ENCODE peak calls at places on chromosomes 16 and 17, in nine cellular contexts. C is WTC11; N is activated effector memory CD4-positive, alpha-beta T cell treated with anti-CD3 and anti-CD28 coated beads, Interleukin-2, amount 50 U/mL, for 16 hours; X is NAMALWA; G is GOT3; A is NCI-H460; E is foreskin melanocyte; B is stimulated activated CD4-positive, alpha-beta T cell treated with anti-CD3 and anti-CD28 coated beads, Interleukin-2, amount 100 ng/mL, for 24 hours; V is T-helper 17 cell. Z is an unnamed sample.

GRCh38 chr16:55944377-55944802 is 69.2 kb upstream of the CES5A start:
- DNase-seq in E (peak; percentile 25), C (peak; percentile 80), G (no peak), N (peak; percentile 81), X (peak; percentile 53), A (peak; percentile 70), V (no peak), B (peak; percentile 56), Z (peak; percentile 81)

GRCh38 chr16:71954699-71955195 is 45.5 kb downstream of the PKD1L3 start:
- DNase-seq in E (peak; percentile 36), G (no peak), C (no peak), X (no peak), B (no peak), V (no peak), A (no peak), N (no peak), Z (no peak)

GRCh38 chr16:73020409-73020884 is 27.5 kb downstream of the ZFHX3 start:
- DNase-seq in C (no peak), N (peak; percentile 8), G (peak; percentile 56), E (peak; percentile 82), X (no peak), V (no peak), B (no peak), A (peak; percentile 83), Z (peak; percentile 86)

GRCh38 chr16:51121850-51122249 is 29.2 kb downstream of the SALL1 start:
- DNase-seq in A (no peak), N (no peak), C (no peak), G (no peak), B (no peak), X (no peak), V (no peak), E (no peak), Z (no peak)

GRCh38 chr16:11201498-11202259 is 54.3 kb downstream of the SOCS1 start:
- DNase-seq in G (peak; percentile 37), C (peak; percentile 56), X (no peak), A (no peak), E (peak; percentile 30), V (no peak), B (no peak), N (no peak), Z (peak; percentile 84)

GRCh38 chr17:51682115-51682514 is 421.8 kb downstream of the UTP18 start:
- DNase-seq in V (no peak), E (no peak), N (no peak), C (no peak), G (no peak), B (no peak), A (no peak), X (no peak), Z (no peak)

GRCh38 chr17:75634754-75635609 is 1.7 kb downstream of the SMIM5 start:
- DNase-seq in E (no peak), C (no peak), V (no peak), N (no peak), G (no peak), B (no peak), X (no peak), A (no peak), Z (no peak)

GRCh38 chr16:5865231-5865630 is 767.6 kb upstream of the EEF2KMT start:
- DNase-seq in E (no peak), X (no peak), A (no peak), C (no peak), N (no peak), B (no peak), G (no peak), V (no peak), Z (no peak)

GRCh38 chr16:84288902-84289301 is 5.8 kb upstream of the WFDC1 start:
- DNase-seq in B (no peak), N (no peak), V (no peak), A (no peak), E (no peak), X (no peak), C (no peak), G (no peak), Z (no peak)

GRCh38 chr16:59296002-59296401 is 561.9 kb upstream of the GOT2 start:
- DNase-seq in V (no peak), X (no peak), G (no peak), B (no peak), A (peak; percentile 21), C (no peak), N (no peak), E (no peak), Z (no peak)

GRCh38 chr17:79607941-79608728 is 2.7 kb downstream of the RBFOX3 start:
- DNase-seq in C (peak; percentile 79), N (no peak), B (peak; percentile 20), X (no peak), G (no peak), V (no peak), A (peak; percentile 54), E (no peak), Z (peak; percentile 67)

GRCh38 chr17:44522883-44523671 is 19.9 kb upstream of the GPATCH8 start:
- DNase-seq in X (peak; percentile 76), G (no peak), N (peak; percentile 77), A (peak; percentile 75), C (peak; percentile 91), B (peak; percentile 75), V (no peak), E (no peak), Z (peak; percentile 82)

GRCh38 chr17:61313515-61314326 is 85.9 kb upstream of the TBX2 start:
- DNase-seq in E (no peak), C (no peak), A (no peak), N (no peak), V (no peak), G (no peak), B (no peak), X (no peak), Z (no peak)

GRCh38 chr16:13298676-13299075 is 397.3 kb downstream of the SHISA9 start:
- DNase-seq in A (no peak), G (no peak), E (no peak), V (no peak), N (no peak), C (peak; percentile 22), X (no peak), B (no peak), Z (no peak)

GRCh38 chr16:1414532-1415265 is at the start of gene UNKL:
- DNase-seq in E (no peak), X (peak; percentile 78), B (peak; percentile 81), A (peak; percentile 51), C (peak; percentile 80), V (peak; percentile 88), G (no peak), N (peak; percentile 94), Z (peak; percentile 98)

GRCh38 chr17:45050680-45051059 is 762 bp downstream of the DCAKD start:
- DNase-seq in C (no peak), V (peak; percentile 17), X (peak; percentile 58), N (peak; percentile 75), A (no peak), B (peak; percentile 58), G (no peak), E (no peak), Z (peak; percentile 44)

GRCh38 chr17:7283471-7284216 is 2.1 kb downstream of the SLC2A4 start:
- DNase-seq in B (no peak), C (no peak), A (no peak), X (no peak), V (no peak), G (no peak), N (no peak), E (no peak), Z (no peak)

GRCh38 chr17:16002708-16003265 is 3.2 kb downstream of the TTC19 start:
- DNase-seq in A (no peak), E (no peak), N (no peak), X (no peak), G (no peak), C (no peak), B (no peak), V (no peak), Z (no peak)

GRCh38 chr16:67299269-67299668 is 19.9 kb downstream of the PLEKHG4 start:
- DNase-seq in N (no peak), A (no peak), E (no peak), V (no peak), B (no peak), C (no peak), G (no peak), X (no peak), Z (no peak)

GRCh38 chr16:88548985-88549384 is 21.2 kb upstream of the ZC3H18 start:
- DNase-seq in E (no peak), B (no peak), X (no peak), A (no peak), C (no peak), G (no peak), N (no peak), V (no peak), Z (no peak)

GRCh38 chr17:42179911-42180410 is 981 bp downstream of the KCNH4 start:
- DNase-seq in X (peak; percentile 53), A (peak; percentile 43), V (no peak), N (no peak), C (peak; percentile 85), G (no peak), B (peak; percentile 36), E (no peak), Z (peak; percentile 78)

GRCh38 chr17:75344664-75345063 is 55.4 kb upstream of the SLC25A19 start:
- DNase-seq in B (no peak), A (no peak), N (peak; percentile 71), C (peak; percentile 42), V (no peak), X (peak; percentile 53), E (no peak), G (no peak), Z (no peak)

Z was measured in GM03348.